ENCODE peak calls at places on chromosomes 3 and 15, in four cellular contexts. Q is transverse colon, N is ovary, O is tibial nerve. J is an unnamed sample.

GRCh38 chr3:134242649-134243637 is 7.7 kb downstream of the RYK start:
- DNase-seq in Q (no peak), N (no peak), O (peak; percentile 18), J (no peak)

GRCh38 chr15:55916666-55917409 is 76.6 kb downstream of the NEDD4 start:
- DNase-seq in Q (no peak), N (no peak), O (no peak), J (no peak)

GRCh38 chr3:87558482-87558881 is 282.1 kb upstream of the POU1F1 start:
- DNase-seq in Q (no peak), N (no peak), O (no peak), J (no peak)

GRCh38 chr3:39136533-39137434 is 16.6 kb downstream of the CSRNP1 start:
- DNase-seq in Q (no peak), N (no peak), O (no peak), J (no peak)

GRCh38 chr3:96750094-96750767 is 64.2 kb upstream of the EPHA6 start:
- DNase-seq in Q (no peak), N (no peak), O (no peak), J (no peak)

GRCh38 chr15:41562784-41563198 is 3.8 kb downstream of the TYRO3 start:
- DNase-seq in Q (no peak), N (peak; percentile 94), O (no peak), J (no peak)

GRCh38 chr3:70737656-70738309 is 425.3 kb upstream of the MDFIC2 start:
- DNase-seq in Q (no peak), N (no peak), O (no peak), J (no peak)

GRCh38 chr3:142009029-142009428 is 132.6 kb downstream of the ATP1B3 start:
- DNase-seq in Q (no peak), N (no peak), O (no peak), J (no peak)

GRCh38 chr15:82681371-82681770 is 28.3 kb downstream of the AP3B2 start:
- DNase-seq in Q (no peak), N (no peak), O (no peak), J (no peak)

GRCh38 chr3:45635475-45636256 is 41.1 kb downstream of the LIMD1 start:
- DNase-seq in Q (no peak), N (no peak), O (no peak), J (no peak)

GRCh38 chr3:124207873-124208473 is 216.0 kb upstream of the ROPN1 start:
- DNase-seq in Q (no peak), N (no peak), O (no peak), J (no peak)

GRCh38 chr15:62740141-62741004 is 302.2 kb upstream of the TPM1 start:
- DNase-seq in Q (no peak), N (no peak), O (no peak), J (no peak)

GRCh38 chr3:124617177-124617576 is 113.1 kb upstream of the UMPS start:
- DNase-seq in Q (no peak), N (no peak), O (no peak), J (no peak)

GRCh38 chr3:186901135-186901734 is 29.1 kb upstream of the ST6GAL1 start:
- DNase-seq in Q (no peak), N (no peak), O (no peak), J (no peak)

GRCh38 chr3:49699281-49699723 is 9.9 kb downstream of the RNF123 start:
- DNase-seq in Q (no peak), N (no peak), O (no peak), J (no peak)

GRCh38 chr15:89402406-89402805 is 67.8 kb upstream of the POLG start:
- DNase-seq in Q (no peak), N (no peak), O (no peak), J (no peak)

GRCh38 chr15:58731756-58732535 is 17.6 kb downstream of the ADAM10 start:
- DNase-seq in Q (no peak), N (no peak), O (peak; percentile 29), J (no peak)

GRCh38 chr3:14598143-14598569 is 53.4 kb upstream of the CCDC174 start:
- DNase-seq in Q (no peak), N (no peak), O (no peak), J (no peak)

GRCh38 chr3:188756241-188756640 is 415.5 kb upstream of the TPRG1 start:
- DNase-seq in Q (no peak), N (no peak), O (no peak), J (no peak)

GRCh38 chr3:56257826-56258225 is 210.4 kb downstream of the ERC2 start:
- DNase-seq in Q (no peak), N (no peak), O (no peak), J (no peak)

DNA sequence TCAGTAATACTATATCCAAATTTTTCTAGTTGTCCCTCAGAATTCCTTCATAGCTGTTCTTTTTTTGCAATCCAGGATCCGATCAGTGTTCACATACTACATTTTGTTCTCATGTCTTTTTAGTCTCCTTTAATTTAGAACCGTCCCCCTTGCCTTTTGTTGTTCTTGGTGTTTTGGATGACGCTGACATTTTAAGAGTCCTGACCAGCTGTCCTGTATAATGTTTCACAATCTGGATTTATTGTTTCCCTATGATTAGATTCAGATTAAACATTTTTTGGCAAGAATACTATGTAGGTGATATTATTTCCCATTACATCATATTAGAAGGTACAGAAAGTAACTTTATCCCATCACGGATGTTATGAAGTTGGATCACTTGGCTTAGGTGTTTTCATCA is 11.4 kb downstream of the TUBGCP4 start:
- DNase-seq in Q (no peak), N (no peak), O (no peak), J (no peak)
- H3K27ac ChIP-seq in Q (no peak overlapping the region), N (no peak overlapping the region), O (no peak overlapping the region), J (no peak overlapping the region)

GRCh38 chr3:191634902-191635301 is 173.9 kb downstream of the PYDC2 start:
- DNase-seq in Q (no peak), N (no peak), O (no peak), J (no peak)
- TF ChIP-seq EP300 in Q (no peak), N (no peak), O (no peak), J (no peak)

DNA sequence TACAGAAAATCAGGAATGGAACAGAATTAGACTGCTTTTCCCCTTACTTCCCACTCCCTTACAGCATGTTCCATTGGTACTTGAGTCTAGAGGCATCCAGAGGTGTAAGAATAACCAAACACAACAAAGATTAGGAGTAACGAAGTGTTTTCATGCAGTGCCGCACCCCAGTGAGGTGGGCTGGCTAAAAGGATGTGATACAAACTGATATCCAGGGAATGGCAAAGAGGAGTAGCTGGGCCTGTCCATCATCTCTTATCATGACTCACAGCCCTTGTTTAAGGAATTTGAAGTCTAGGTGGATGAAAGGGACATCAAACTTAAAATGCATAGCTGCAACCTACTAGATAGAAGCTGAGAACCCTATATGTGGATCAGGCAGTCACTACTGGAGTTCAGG is 16.4 kb downstream of the SCG5 start:
- DNase-seq in Q (no peak), N (no peak), O (no peak), J (peak; percentile 34)
- H3K27ac ChIP-seq in Q (no peak overlapping the region), N (no peak overlapping the region), O (no peak overlapping the region), J (no peak overlapping the region)

GRCh38 chr3:15859507-15860013 is 61.8 kb upstream of the ANKRD28 start:
- DNase-seq in Q (peak; percentile 86), N (peak; percentile 88), O (peak; percentile 72), J (no peak)

GRCh38 chr3:15858547-15859506 is 61.0 kb upstream of the ANKRD28 start:
- DNase-seq in Q (peak; percentile 80), N (peak; percentile 65), O (no peak), J (no peak)

GRCh38 chr3:15860014-15860934 is 62.5 kb upstream of the ANKRD28 start:
- DNase-seq in Q (peak; percentile 46), N (peak; percentile 72), O (peak; percentile 6), J (no peak)

GRCh38 chr3:15861163-15861562 is 63.4 kb upstream of the ANKRD28 start:
- DNase-seq in Q (no peak), N (no peak), O (no peak), J (no peak)
- TF ChIP-seq EP300 in Q (no peak), N (no peak), O (no peak), J (no peak)

DNA sequence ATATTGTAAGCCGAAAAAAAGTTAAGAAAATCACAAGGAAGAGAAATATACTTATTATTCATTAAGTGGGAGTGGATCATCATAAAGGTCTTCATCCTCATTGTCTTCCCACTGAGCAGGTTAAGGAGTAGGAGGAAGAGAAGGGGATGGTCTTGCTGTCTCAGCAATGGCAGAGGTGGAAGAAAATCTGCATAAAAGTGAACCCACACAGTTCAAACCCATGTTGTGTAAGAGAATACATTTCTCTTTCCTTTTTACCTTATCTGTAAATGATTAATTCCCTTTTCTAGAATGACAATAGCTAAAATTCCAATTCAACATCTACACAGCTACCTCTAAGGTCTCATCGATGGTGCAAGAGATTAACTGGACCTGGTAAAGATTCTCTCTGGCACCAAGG is 904.6 kb downstream of the EPHA3 start:
- DNase-seq in Q (no peak), N (no peak), O (no peak), J (no peak)
- H3K27ac ChIP-seq in Q (no peak overlapping the region), N (no peak overlapping the region), O (no peak overlapping the region), J (no peak overlapping the region)

DNA sequence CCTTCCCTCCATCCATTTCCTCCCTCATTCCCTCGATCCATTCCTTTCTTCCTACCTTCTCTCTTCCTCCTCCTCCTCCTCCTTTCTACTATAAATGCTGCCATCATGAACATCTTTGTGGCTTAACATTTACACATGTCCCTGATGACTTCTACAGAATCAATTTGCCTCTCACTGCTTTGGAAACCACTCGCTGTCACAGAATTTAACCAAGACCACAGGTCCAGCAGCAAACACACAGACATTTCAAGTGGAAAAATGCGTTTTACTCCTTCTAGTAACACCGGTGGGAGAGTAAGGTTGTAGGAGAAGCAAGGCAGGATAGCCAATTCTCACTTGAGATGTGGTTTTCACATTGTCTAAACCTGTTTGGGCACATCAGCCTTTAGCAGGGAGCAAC is 101.4 kb upstream of the LRIG1 start:
- DNase-seq in Q (no peak), N (no peak), O (no peak), J (no peak)
- TF ChIP-seq EP300 in Q (no peak), N (no peak), O (no peak), J (no peak)